ENCODE peak calls at places on chromosome 13, in six cellular contexts. T, N, W, P, G and R are unnamed samples.

GRCh38 chr13:40796649-40797048 is 7.2 kb downstream of the SLC25A15 start:
- DNase-seq in P (no peak), N (no peak), T (no peak), G (no peak), W (no peak), R (no peak)

GRCh38 chr13:39496487-39496998 is 106.5 kb downstream of the LHFPL6 start:
- DNase-seq in W (no peak), G (no peak), N (no peak), P (no peak), T (no peak), R (no peak)

GRCh38 chr13:22060187-22060586 is 389.3 kb downstream of the FGF9 start:
- DNase-seq in P (no peak), N (no peak), T (no peak), W (no peak), G (no peak), R (no peak)

GRCh38 chr13:25575562-25575961 is 203.8 kb downstream of the ATP8A2 start:
- DNase-seq in W (no peak), N (no peak), G (no peak), T (no peak), P (no peak), R (no peak)

GRCh38 chr13:112903606-112904195 is 65.3 kb upstream of the MCF2L start:
- DNase-seq in P (no peak), W (no peak), G (no peak), T (no peak), N (no peak), R (no peak)

GRCh38 chr13:73578251-73578875 is 519.6 kb downstream of the KLF5 start:
- DNase-seq in G (no peak), T (peak; percentile 47), N (no peak), W (no peak), P (no peak), R (no peak)

GRCh38 chr13:44763604-44764311 is 187.6 kb upstream of the TSC22D1 start:
- DNase-seq in G (peak; percentile 22), N (no peak), P (peak; percentile 35), T (peak; percentile 45), W (no peak), R (no peak)

GRCh38 chr13:113187263-113187669 is 21.2 kb downstream of the PCID2 start:
- DNase-seq in G (peak; percentile 87), N (no peak), T (peak; percentile 98), W (peak; percentile 82), P (peak; percentile 82), R (no peak)

GRCh38 chr13:101202590-101202989 is 213.7 kb downstream of the NALCN start:
- DNase-seq in W (no peak), G (no peak), T (no peak), N (no peak), P (no peak), R (no peak)

GRCh38 chr13:109215377-109215776 is 571.0 kb downstream of the IRS2 start:
- DNase-seq in T (no peak), P (no peak), N (no peak), W (no peak), G (no peak), R (no peak)

GRCh38 chr13:45174478-45174877 is 26.4 kb downstream of the KCTD4 start:
- DNase-seq in T (no peak), W (no peak), P (no peak), G (no peak), N (no peak), R (no peak)

GRCh38 chr13:87058786-87059329 is 612.3 kb upstream of the SLITRK5 start:
- DNase-seq in P (no peak), W (no peak), T (no peak), G (no peak), N (no peak), R (no peak)

GRCh38 chr13:55566779-55567178 is 1573.9 kb upstream of the PRR20A start:
- DNase-seq in T (no peak), G (no peak), P (no peak), N (no peak), W (no peak), R (no peak)

GRCh38 chr13:100658363-100658762 is 16.2 kb downstream of the TMTC4 start:
- DNase-seq in W (no peak), P (no peak), G (no peak), T (no peak), N (no peak), R (no peak)

GRCh38 chr13:74187564-74187963 is 53.4 kb upstream of the KLF12 start:
- DNase-seq in P (no peak), W (no peak), N (no peak), T (no peak), G (no peak), R (no peak)

GRCh38 chr13:29758591-29759114 is 91.8 kb downstream of the UBL3 start:
- DNase-seq in W (no peak), N (no peak), G (no peak), T (peak; percentile 40), P (no peak), R (no peak)

GRCh38 chr13:50720856-50721663 is 122.4 kb downstream of the DLEU7 start:
- DNase-seq in W (no peak), T (no peak), N (no peak), P (no peak), G (no peak), R (no peak)

GRCh38 chr13:62879071-62879470 is 1463.4 kb upstream of the PCDH20 start:
- DNase-seq in N (no peak), W (no peak), G (no peak), T (peak; percentile 21), P (no peak), R (no peak)

GRCh38 chr13:79056706-79057105 is 349.3 kb downstream of the RBM26 start:
- DNase-seq in G (no peak), T (no peak), N (no peak), W (no peak), P (no peak), R (no peak)
- TF ChIP-seq CTCF in G (no peak), T (no peak), N (no peak), W (peak; percentile 46), P (no peak), R (peak; percentile 26)

GRCh38 chr13:27137759-27138158 is 33.9 kb downstream of the USP12 start:
- DNase-seq in G (peak; percentile 24), W (no peak), N (no peak), T (no peak), P (no peak), R (no peak)
- TF ChIP-seq CTCF in G (no peak), W (no peak), N (no peak), T (no peak), P (no peak), R (no peak)

DNA sequence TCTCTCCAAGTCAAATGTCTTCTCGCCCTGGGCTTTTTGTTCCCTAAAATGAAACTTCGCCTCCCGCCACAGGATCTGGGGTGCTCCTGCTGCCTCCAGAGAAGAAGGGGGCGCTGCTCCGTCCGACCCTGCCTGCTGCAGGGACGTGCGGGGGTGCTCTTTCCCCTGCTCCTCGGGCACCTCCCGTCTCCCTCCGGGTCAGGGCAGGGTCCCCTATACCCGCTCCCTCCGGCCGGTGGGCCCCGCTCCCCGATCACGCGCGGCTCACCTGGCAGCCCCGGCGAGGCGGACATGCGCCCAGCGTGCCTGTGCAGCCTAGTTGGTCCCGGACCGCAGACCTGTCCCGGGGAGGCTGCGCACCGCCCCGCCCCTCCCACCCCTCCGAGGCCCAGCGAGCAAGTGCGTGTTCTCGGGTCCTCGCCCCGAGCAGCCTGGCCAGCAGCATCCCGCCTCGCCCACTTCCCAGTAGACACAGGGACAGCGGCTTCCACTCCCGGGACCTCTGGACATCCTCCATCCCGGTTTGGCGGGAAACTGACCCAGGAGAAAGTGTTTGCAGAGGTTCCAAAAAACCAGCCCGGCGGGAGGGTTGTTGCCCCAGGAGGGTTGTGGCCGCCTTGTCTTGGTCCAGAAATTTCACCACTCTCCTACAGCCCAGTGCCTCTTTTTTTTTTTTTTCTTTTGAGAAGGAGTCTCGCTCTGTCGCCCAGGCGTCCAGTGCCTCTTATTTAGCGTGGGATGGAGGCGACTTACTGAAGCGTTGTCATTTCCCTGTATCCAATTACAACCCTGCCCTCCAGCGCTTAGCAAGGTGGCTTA is at the start of gene OXGR1:
- DNase-seq in N (no peak), W (no peak), T (no peak), G (no peak), P (no peak), R (peak; percentile 14)
- TF ChIP-seq CTCF in N (no peak), W (no peak), T (no peak), G (no peak), P (no peak), R (no peak)

DNA sequence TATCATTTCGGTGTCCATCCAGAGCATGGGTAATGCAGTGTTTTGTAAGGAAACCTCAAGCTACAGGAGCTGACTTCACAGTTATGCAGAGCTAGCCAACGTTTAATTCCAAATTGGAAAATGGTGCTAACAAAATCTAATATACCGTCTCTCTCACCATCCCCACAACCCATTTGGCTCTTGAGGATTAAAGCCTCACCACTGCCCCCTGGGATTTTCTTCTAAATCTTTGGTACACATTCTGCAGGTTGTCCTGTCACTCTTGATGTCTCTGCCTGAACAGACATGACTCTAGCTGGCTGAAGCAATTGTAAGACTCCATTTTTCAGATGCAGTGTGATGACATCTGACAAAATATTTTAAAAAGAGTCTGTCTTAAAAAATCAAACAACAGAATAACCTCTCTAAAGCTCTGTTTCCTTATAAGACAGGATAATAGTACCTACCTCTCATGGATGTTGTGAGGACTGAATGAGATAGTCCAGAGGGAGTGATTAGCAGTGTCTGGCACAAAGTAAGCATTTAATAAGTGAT is 451.8 kb downstream of the SUCLA2 start:
- DNase-seq in N (no peak), W (no peak), P (no peak), G (no peak), T (no peak), R (no peak)
- TF ChIP-seq CTCF in N (no peak), W (no peak), P (no peak), G (no peak), T (no peak), R (no peak)

DNA sequence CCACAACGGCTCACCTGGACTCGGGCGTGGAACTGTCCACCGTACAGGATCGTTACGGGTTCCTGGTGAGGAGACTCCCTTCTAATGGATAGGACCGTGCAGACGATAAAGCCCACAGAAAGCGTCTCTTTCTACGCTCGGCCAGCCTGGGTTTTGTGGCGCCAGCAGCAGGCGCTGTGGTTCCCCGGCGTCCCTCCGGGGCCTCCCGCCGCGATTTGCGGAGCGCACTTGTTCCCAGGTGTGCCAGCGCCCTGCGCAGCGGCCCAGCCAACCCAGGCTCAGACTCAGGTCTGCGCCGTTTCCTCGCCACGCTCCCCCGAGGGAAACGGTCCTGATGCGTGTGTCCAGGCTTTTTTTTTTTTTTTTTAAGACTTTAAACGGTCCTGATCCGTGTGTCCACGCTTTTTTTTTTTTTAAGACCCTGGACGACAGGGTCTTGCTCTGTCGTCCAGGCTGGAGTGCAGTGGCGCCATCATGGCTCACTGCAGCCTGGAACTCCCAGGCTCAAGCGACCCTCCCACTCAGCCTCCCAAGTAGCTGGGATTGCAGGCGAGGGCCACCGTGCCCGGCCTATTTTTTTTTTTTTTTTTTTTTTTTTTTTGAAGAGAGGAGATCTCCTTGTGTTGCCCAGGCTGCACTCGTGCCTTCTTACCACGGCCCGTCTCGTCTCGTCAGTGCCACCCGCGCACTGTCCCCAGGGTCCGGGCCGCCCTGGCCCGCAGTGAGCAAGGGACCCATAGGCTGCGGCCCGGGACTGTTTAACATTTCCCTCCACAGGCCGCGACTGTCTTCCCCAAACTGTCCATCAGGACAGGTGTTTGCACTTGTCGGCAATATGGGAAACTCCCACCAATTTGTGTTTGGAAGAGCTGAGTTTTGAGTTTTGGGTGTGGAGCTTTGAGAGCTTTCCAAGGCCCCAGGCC is 23.8 kb downstream of the GJA3 start:
- DNase-seq in W (peak; percentile 54), P (peak; percentile 29), T (peak; percentile 25), N (no peak), G (no peak), R (peak; percentile 39)
- TF ChIP-seq CTCF in W (peak; percentile 51), P (no peak), T (peak; percentile 51), N (no peak), G (peak; percentile 26), R (peak; percentile 58)